ENCODE peak calls at places on chromosomes 7 and 10, in four cellular contexts. J is T-cell, L is HTR-8/SVneo, P is NCI-H748 treated with DMSO at 0.1 percent for 48 hours. Y is an unnamed sample.

GRCh38 chr10:132222726-132223125 is 36.0 kb downstream of the DPYSL4 start:
- DNase-seq in L (no peak), P (no peak), J (no peak), Y (no peak)

GRCh38 chr10:15684768-15685167 is 35.0 kb downstream of the ITGA8 start:
- DNase-seq in L (no peak), J (no peak), P (no peak), Y (no peak)

GRCh38 chr7:64630496-64630895 is 35.4 kb upstream of the ZNF107 start:
- DNase-seq in P (no peak), J (no peak), L (peak), Y (peak)

GRCh38 chr10:97518601-97519043 is 19.9 kb downstream of the UBTD1 start:
- DNase-seq in P (no peak), J (no peak), L (no peak), Y (no peak)

GRCh38 chr7:99559276-99559915 is 954 bp downstream of the ZNF655 start:
- DNase-seq in P (no peak), L (no peak), J (no peak), Y (no peak)

GRCh38 chr7:151013728-151014497 is 10.4 kb downstream of the ATG9B start:
- DNase-seq in J (peak), P (no peak), L (no peak), Y (no peak)

GRCh38 chr7:153524070-153524601 is 528.1 kb upstream of the DPP6 start:
- DNase-seq in P (no peak), L (no peak), J (no peak), Y (no peak)

GRCh38 chr7:157046681-157047080 is 36.2 kb upstream of the MNX1 start:
- DNase-seq in L (peak), J (no peak), P (no peak), Y (no peak)

GRCh38 chr7:140623995-140624902 is 16.4 kb downstream of the DENND2A start:
- DNase-seq in L (no peak), P (no peak), J (no peak), Y (no peak)

GRCh38 chr10:8618834-8619233 is 564.3 kb downstream of the GATA3 start:
- DNase-seq in J (no peak), P (no peak), L (no peak), Y (peak)

GRCh38 chr7:45576249-45576929 is 2.2 kb downstream of the ADCY1 start:
- DNase-seq in P (no peak), L (no peak), J (no peak), Y (no peak)

GRCh38 chr7:33806284-33807157 is 98.8 kb upstream of the BMPER start:
- DNase-seq in L (no peak), P (no peak), J (no peak), Y (no peak)

GRCh38 chr10:121155742-121156141 is 304.6 kb downstream of the WDR11 start:
- DNase-seq in L (no peak), P (no peak), J (no peak), Y (no peak)

GRCh38 chr10:132783165-132783736 is 2.7 kb downstream of the NKX6-2 start:
- DNase-seq in P (no peak), L (no peak), J (no peak), Y (no peak)

Y was measured in LoVo.